ENCODE peak calls at places on chromosomes 13 and 19, in five cellular contexts. Y is Peyer's patch, X is iris pigment epithelial cell, T is skeletal muscle cell, Z is progenitor cell of endocrine pancreas. A is an unnamed sample.

GRCh38 chr13:99028890-99029289 is 51.0 kb upstream of the DOCK9 start:
- DNase-seq in Z (no peak), Y (no peak), T (no peak), X (no peak), A (peak; percentile 45)

GRCh38 chr19:14404322-14404721 is 14.8 kb downstream of the DDX39A start:
- DNase-seq in Y (no peak), T (no peak), Z (no peak), X (no peak), A (peak; percentile 95)

GRCh38 chr19:48724796-48725753 is 5.5 kb upstream of the MAMSTR start:
- DNase-seq in X (peak; percentile 83), Y (no peak), Z (no peak), T (peak; percentile 84), A (peak; percentile 79)

GRCh38 chr13:109818891-109819290 is 32.5 kb upstream of the IRS2 start:
- DNase-seq in Y (no peak), X (no peak), Z (no peak), T (no peak), A (no peak)

GRCh38 chr13:100068532-100068931 is 20.4 kb upstream of the PCCA start:
- DNase-seq in T (no peak), Z (no peak), X (no peak), Y (no peak), A (no peak)

GRCh38 chr19:6100284-6100915 is 9.9 kb downstream of the RFX2 start:
- DNase-seq in X (no peak), Z (no peak), Y (peak; percentile 25), T (no peak), A (no peak)

GRCh38 chr13:40221460-40222201 is 444.8 kb downstream of the FOXO1 start:
- DNase-seq in Y (peak; percentile 64), Z (no peak), X (peak; percentile 99), T (peak; percentile 66), A (no peak)

GRCh38 chr19:40716031-40716654 is 543 bp downstream of the COQ8B start:
- DNase-seq in T (no peak), Z (no peak), Y (peak; percentile 16), X (peak; percentile 91), A (peak; percentile 94)

GRCh38 chr13:31731923-31732322 is 7.4 kb upstream of the RXFP2 start:
- DNase-seq in Z (no peak), T (no peak), X (no peak), Y (no peak), A (no peak)

GRCh38 chr13:30173301-30173605 is 134.1 kb downstream of the KATNAL1 start:
- DNase-seq in Y (no peak), T (no peak), Z (no peak), X (no peak), A (no peak)

GRCh38 chr19:38399537-38399936 is 3.4 kb upstream of the FAM98C start:
- DNase-seq in Z (no peak), X (no peak), T (no peak), Y (no peak), A (no peak)

GRCh38 chr19:8020681-8021080 is 15.2 kb upstream of the ELAVL1 start:
- DNase-seq in Z (no peak), Y (no peak), X (no peak), T (no peak), A (no peak)

GRCh38 chr19:53424968-53425597 is 6.7 kb upstream of the ZNF761 start:
- DNase-seq in Z (peak; percentile 62), Y (peak; percentile 69), T (peak; percentile 21), X (peak; percentile 69), A (peak; percentile 86)

GRCh38 chr13:110258876-110259631 is 47.9 kb downstream of the COL4A1 start:
- DNase-seq in T (no peak), X (no peak), Y (no peak), Z (no peak), A (no peak)

GRCh38 chr13:114043421-114044053 is 69.7 kb upstream of the C13orf46 start:
- DNase-seq in Z (no peak), Y (peak; percentile 68), X (peak; percentile 93), T (peak; percentile 80), A (peak; percentile 92)

GRCh38 chr19:29118384-29118783 is 94.6 kb downstream of the UQCRFS1 start:
- DNase-seq in X (no peak), Z (no peak), T (no peak), Y (no peak), A (no peak)

GRCh38 chr13:80469841-80470378 is 129.0 kb upstream of the SPRY2 start:
- DNase-seq in X (peak; percentile 95), Z (no peak), T (peak; percentile 100), Y (no peak), A (peak; percentile 76)

GRCh38 chr13:78152415-78152814 is 233.8 kb upstream of the EDNRB start:
- DNase-seq in T (no peak), X (no peak), Z (no peak), Y (no peak), A (no peak)

GRCh38 chr13:114235697-114236096 is 1.0 kb downstream of the CDC16 start:
- DNase-seq in Z (no peak), X (no peak), T (no peak), Y (no peak), A (peak; percentile 2)

GRCh38 chr19:45768644-45769053 is 403 bp downstream of the SIX5 start:
- DNase-seq in Z (no peak), X (peak; percentile 63), Y (peak; percentile 26), T (no peak), A (peak; percentile 83)

GRCh38 chr13:112689498-112690241 is at the start of gene ATP11A:
- DNase-seq in X (peak; percentile 93), Y (peak; percentile 59), Z (peak; percentile 81), T (peak; percentile 71), A (peak; percentile 89)

GRCh38 chr13:41495044-41495443 is 37.7 kb downstream of the RGCC start:
- DNase-seq in T (no peak), X (no peak), Z (no peak), Y (no peak), A (no peak)

GRCh38 chr19:41554902-41555301 is 21.1 kb upstream of the CEACAM21 start:
- DNase-seq in Y (no peak), T (no peak), Z (no peak), X (no peak), A (no peak)

GRCh38 chr19:33609353-33609752 is 12.4 kb upstream of the CHST8 start:
- DNase-seq in X (no peak), T (no peak), Y (no peak), Z (no peak), A (no peak)

GRCh38 chr19:32858155-32858554 is 11.4 kb downstream of the SLC7A9 start:
- DNase-seq in Y (no peak), Z (no peak), T (no peak), X (no peak), A (no peak)

GRCh38 chr13:44648392-44649117 is 72.4 kb upstream of the TSC22D1 start:
- DNase-seq in T (no peak), Y (no peak), Z (no peak), X (peak; percentile 53), A (peak; percentile 22)

GRCh38 chr19:35525873-35526272 is 2.2 kb downstream of the SBSN start:
- DNase-seq in Z (no peak), Y (no peak), T (no peak), X (no peak), A (no peak)

GRCh38 chr13:81171065-81171647 is 830.2 kb upstream of the SPRY2 start:
- DNase-seq in Z (no peak), X (peak; percentile 4), Y (no peak), T (no peak), A (peak; percentile 25)

GRCh38 chr19:1173160-1173844 is 766 bp downstream of the SBNO2 start:
- DNase-seq in T (no peak), Y (peak; percentile 29), Z (no peak), X (peak; percentile 27), A (peak; percentile 45)

GRCh38 chr13:99765869-99766268 is 205.7 kb downstream of the ZIC5 start:
- DNase-seq in X (no peak), T (no peak), Y (no peak), Z (no peak), A (no peak)

GRCh38 chr13:51887441-51887840 is 25.7 kb downstream of the CCDC70 start:
- DNase-seq in T (no peak), X (no peak), Y (no peak), Z (no peak), A (no peak)

GRCh38 chr13:66425741-66426140 is 804.4 kb downstream of the PCDH9 start:
- DNase-seq in T (peak; percentile 72), Y (no peak), Z (no peak), X (peak; percentile 87), A (no peak)